ENCODE peak calls at places on chromosomes 5 and 9, in five cellular contexts. S is fibroblast of lung, I is HTR-8/SVneo, C is substantia nigra, H is GM04504. B is an unnamed sample.

GRCh38 chr9:104301770-104302169 is 202.3 kb upstream of the OR13F1 start:
- DNase-seq in I (no peak), H (no peak), S (no peak), C (no peak), B (no peak)

GRCh38 chr5:96788112-96788749 is 19.5 kb downstream of the ERAP1 start:
- DNase-seq in H (no peak), C (no peak), I (no peak), S (no peak), B (no peak)

GRCh38 chr9:115614931-115615401 is 497.0 kb upstream of the TNC start:
- DNase-seq in C (no peak), I (no peak), S (peak), H (no peak), B (no peak)

GRCh38 chr5:34717426-34718327 is 61.5 kb downstream of the RAI14 start:
- DNase-seq in C (no peak), S (peak), I (peak), H (peak), B (no peak)

GRCh38 chr9:110752766-110753165 is 84.2 kb downstream of the MUSK start:
- DNase-seq in I (peak), H (peak), S (peak), C (no peak), B (peak)

GRCh38 chr9:86714976-86715375 is 232.3 kb downstream of the GAS1 start:
- DNase-seq in C (no peak), H (peak), S (peak), I (no peak), B (no peak)

GRCh38 chr9:89497978-89498844 is at the start of gene SEMA4D:
- DNase-seq in H (no peak), S (peak), I (peak), C (peak), B (no peak)

GRCh38 chr5:178341091-178341960 is 108.7 kb upstream of the PHYKPL start:
- DNase-seq in H (no peak), I (no peak), C (no peak), S (no peak), B (no peak)

GRCh38 chr5:124828731-124829130 is 82.3 kb upstream of the ZNF608 start:
- DNase-seq in H (no peak), S (no peak), C (no peak), I (no peak), B (no peak)

GRCh38 chr5:45402804-45403455 is 293.2 kb downstream of the HCN1 start:
- DNase-seq in I (no peak), S (no peak), H (no peak), C (no peak), B (no peak)

GRCh38 chr9:122394265-122395242 is 23.7 kb downstream of the PTGS1 start:
- DNase-seq in H (peak), S (peak), C (no peak), I (no peak), B (peak)

B was measured in COLO829.